ENCODE peak calls at places on chromosome 11, in seven cellular contexts. X is sigmoid colon, U is brain microvascular endothelial cell, F is fibroblast of lung, G is esophagus squamous epithelium, V is GM23338, L is AG04449. W is an unnamed sample.

GRCh38 chr11:85893378-85893777 is 38.2 kb downstream of the CCDC83 start:
- DNase-seq in X (no peak), U (no peak), F (no peak), G (no peak), V (peak), L (no peak), W (no peak)

GRCh38 chr11:5203366-5203765 is 2.9 kb upstream of the OR51V1 start:
- DNase-seq in X (no peak), U (no peak), F (peak), G (no peak), V (no peak), L (no peak), W (no peak)

GRCh38 chr11:68021167-68021787 is 9.2 kb upstream of the NDUFS8 start:
- DNase-seq in X (no peak), U (no peak), F (no peak), G (no peak), V (peak), L (no peak), W (no peak)

GRCh38 chr11:43825217-43825816 is 55.3 kb upstream of the ALKBH3 start:
- DNase-seq in X (no peak), U (peak), F (peak), G (no peak), V (peak), L (no peak), W (peak)

GRCh38 chr11:12005476-12005875 is 3.0 kb downstream of the DKK3 start:
- DNase-seq in X (no peak), U (no peak), F (peak), G (no peak), V (no peak), L (peak), W (no peak)

GRCh38 chr11:19432370-19433163 is 191.8 kb upstream of the E2F8 start:
- DNase-seq in X (no peak), U (peak), F (peak), G (no peak), V (peak), L (peak), W (peak)

GRCh38 chr11:36041988-36042606 is 98.2 kb downstream of the LDLRAD3 start:
- DNase-seq in X (no peak), U (no peak), F (no peak), G (no peak), V (peak), L (no peak), W (no peak)

GRCh38 chr11:110093407-110094297 is 460 bp downstream of the ZC3H12C start:
- DNase-seq in X (peak), U (peak), F (peak), G (no peak), V (peak), L (no peak), W (peak)

GRCh38 chr11:28514391-28514790 is 406.2 kb downstream of the METTL15 start:
- DNase-seq in X (no peak), U (peak), F (no peak), G (no peak), V (no peak), L (no peak), W (no peak)

GRCh38 chr11:79419120-79419519 is 21.7 kb downstream of the TENM4 start:
- DNase-seq in X (no peak), U (peak), F (peak), G (no peak), V (no peak), L (no peak), W (no peak)

GRCh38 chr11:134423106-134423505 is 11.1 kb upstream of the B3GAT1 start:
- DNase-seq in X (no peak), U (no peak), F (no peak), G (no peak), V (no peak), L (no peak), W (no peak)

GRCh38 chr11:44928807-44929206 is 21.9 kb downstream of the TP53I11 start:
- DNase-seq in X (no peak), U (no peak), F (no peak), G (no peak), V (peak), L (no peak), W (no peak)

GRCh38 chr11:109018639-109019038 is 353.8 kb downstream of the DDX10 start:
- DNase-seq in X (no peak), U (no peak), F (no peak), G (no peak), V (no peak), L (no peak), W (no peak)

GRCh38 chr11:24598636-24599035 is 101.8 kb downstream of the LUZP2 start:
- DNase-seq in X (no peak), U (no peak), F (no peak), G (no peak), V (no peak), L (no peak), W (no peak)

GRCh38 chr11:75223954-75224643 is 16.5 kb upstream of the TPBGL start:
- DNase-seq in X (no peak), U (no peak), F (no peak), G (no peak), V (peak), L (no peak), W (no peak)

GRCh38 chr11:130051077-130051476 is 18.6 kb upstream of the APLP2 start:
- DNase-seq in X (no peak), U (no peak), F (no peak), G (no peak), V (no peak), L (no peak), W (no peak)

GRCh38 chr11:95005642-95006041 is 19.4 kb upstream of the KDM4E start:
- DNase-seq in X (no peak), U (no peak), F (no peak), G (no peak), V (no peak), L (no peak), W (no peak)

GRCh38 chr11:19163627-19164026 is 38.2 kb downstream of the CSRP3 start:
- DNase-seq in X (no peak), U (no peak), F (no peak), G (no peak), V (no peak), L (no peak), W (no peak)

GRCh38 chr11:102293873-102294601 is 23.2 kb upstream of the BIRC3 start:
- DNase-seq in X (no peak), U (peak), F (peak), G (no peak), V (peak), L (no peak), W (no peak)

GRCh38 chr11:116427337-116427902 is 345.4 kb downstream of the BUD13 start:
- DNase-seq in X (no peak), U (no peak), F (no peak), G (no peak), V (no peak), L (no peak), W (no peak)

DNA sequence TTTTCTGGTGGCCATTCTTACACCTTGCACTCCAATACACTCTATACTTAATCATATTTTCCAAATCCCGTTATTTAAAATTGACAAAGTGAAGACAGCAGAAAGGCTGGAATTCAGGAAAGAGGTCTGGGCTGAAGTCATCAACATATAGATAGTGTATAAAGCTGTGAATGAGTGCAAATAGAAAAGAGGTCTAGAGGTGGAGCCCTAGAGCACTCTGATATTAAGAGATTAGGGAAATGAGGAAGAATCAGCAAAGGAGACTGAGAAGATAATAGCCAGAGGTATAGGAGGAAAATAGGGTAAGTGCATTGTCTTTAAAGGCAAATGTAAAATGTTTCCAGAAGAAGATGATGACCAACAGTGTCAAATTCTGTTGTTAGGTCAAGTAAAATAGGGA is 7.9 kb downstream of the CTR9 start:
- DNase-seq in X (no peak), U (no peak), F (no peak), G (no peak), V (peak), L (no peak), W (no peak)
- TF ChIP-seq CTCF in X (no peak), U (no peak), F (no peak), G (no peak), V (peak), L (no peak), W (peak)

GRCh38 chr11:34243620-34244493 is 114.0 kb downstream of the ABTB2 start:
- DNase-seq in X (no peak), U (peak), F (peak), G (no peak), V (no peak), L (no peak), W (peak)
- H3K4me3 ChIP-seq in X (no peak), U (no peak), F (no peak), G (no peak), V (no peak), L (no peak), W (no peak)

DNA sequence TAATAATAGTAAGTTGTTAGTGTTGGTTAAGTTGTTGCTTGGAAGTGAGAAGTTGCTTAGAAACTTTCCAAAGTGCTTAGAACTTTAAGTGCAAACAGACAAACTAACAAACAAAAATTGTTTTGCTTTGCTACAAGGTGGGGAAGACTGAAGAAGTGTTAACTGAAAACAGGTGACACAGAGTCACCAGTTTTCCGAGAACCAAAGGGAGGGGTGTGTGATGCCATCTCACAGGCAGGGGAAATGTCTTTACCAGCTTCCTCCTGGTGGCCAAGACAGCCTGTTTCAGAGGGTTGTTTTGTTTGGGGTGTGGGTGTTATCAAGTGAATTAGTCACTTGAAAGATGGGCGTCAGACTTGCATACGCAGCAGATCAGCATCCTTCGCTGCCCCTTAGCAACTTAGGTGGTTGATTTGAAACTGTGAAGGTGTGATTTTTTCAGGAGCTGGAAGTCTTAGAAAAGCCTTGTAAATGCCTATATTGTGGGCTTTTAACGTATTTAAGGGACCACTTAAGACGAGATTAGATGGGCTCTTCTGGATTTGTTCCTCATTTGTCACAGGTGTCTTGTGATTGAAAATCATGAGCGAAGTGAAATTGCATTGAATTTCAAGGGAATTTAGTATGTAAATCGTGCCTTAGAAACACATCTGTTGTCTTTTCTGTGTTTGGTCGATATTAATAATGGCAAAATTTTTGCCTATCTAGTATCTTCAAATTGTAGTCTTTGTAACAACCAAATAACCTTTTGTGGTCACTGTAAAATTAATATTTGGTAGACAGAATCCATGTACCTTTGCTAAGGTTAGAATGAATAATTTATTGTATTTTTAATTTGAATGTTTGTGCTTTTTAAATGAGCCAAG is 2.7 kb downstream of the NEAT1 start:
- DNase-seq in X (peak), U (peak), F (peak), G (no peak), V (peak), L (no peak), W (no peak)
- TF ChIP-seq CTCF in X (no peak), U (peak), F (no peak), G (no peak), V (peak), L (no peak), W (no peak)

GRCh38 chr11:121656333-121657090 is 203.7 kb upstream of the SORL1-AS1 start:
- DNase-seq in X (peak), U (no peak), F (no peak), G (no peak), V (peak), L (no peak), W (no peak)
- H3K4me3 ChIP-seq in X (peak), U (peak), F (no peak), G (peak), V (peak), L (peak), W (no peak)

GRCh38 chr11:33329705-33330329 is 72.6 kb downstream of the HIPK3 start:
- DNase-seq in X (peak), U (peak), F (peak), G (no peak), V (peak), L (no peak), W (peak)
- TF ChIP-seq CTCF in X (peak), U (peak), F (peak), G (no peak), V (peak), L (peak), W (peak)

DNA sequence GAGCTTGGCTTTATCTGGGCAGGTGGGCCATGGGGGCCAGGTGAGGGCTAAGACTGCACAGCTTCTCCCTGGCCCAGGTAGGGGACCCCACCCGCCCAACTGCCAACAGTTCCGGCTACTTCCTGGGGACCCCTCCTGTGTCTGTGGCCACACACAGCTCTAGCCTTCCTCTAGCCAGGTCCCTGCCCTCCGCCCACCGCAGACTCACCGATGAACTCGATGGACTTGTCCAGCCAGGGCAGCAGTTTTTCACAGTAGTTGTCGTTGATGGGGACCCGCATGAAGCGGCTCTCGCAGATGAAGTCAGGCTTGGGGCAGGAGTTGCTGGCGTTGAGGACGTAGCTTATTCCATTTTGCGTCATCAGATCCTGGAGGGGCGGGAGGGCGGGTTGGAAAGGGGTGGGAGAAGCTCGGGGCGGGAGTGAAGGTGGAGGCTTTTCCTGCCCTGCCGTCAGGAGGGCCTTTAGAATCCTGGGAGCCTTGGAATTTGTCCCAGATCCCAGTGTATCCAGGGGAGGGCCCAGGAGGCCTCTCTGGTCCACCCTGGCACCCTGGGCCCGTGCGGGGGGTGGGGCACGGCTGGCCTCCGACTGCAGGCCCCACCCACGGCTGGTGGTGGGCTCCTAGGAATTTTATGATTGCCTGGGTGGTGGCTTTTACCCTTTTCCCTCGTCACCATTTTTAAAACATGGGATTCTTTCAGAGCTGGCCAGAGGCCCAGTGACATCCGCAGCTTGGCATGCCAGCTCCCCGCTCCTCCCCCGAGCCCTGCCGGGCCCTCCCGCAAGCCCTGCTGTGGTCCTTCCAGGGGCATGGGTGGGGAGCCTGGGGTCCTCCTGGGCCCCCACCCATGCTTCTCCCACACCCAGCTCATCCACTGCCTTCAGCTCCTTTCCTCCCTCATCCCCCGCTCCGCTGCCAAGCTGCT is 13.9 kb downstream of the DUSP8 start:
- DNase-seq in X (peak), U (peak), F (peak), G (no peak), V (no peak), L (peak), W (peak)
- H3K4me3 ChIP-seq in X (no peak), U (no peak), F (no peak), G (no peak), V (no peak), L (no peak), W (no peak)